ENCODE peak calls at places on chromosomes 5 and 9, in six cellular contexts. One of them, this sample, is unnamed.

GRCh38 chr9:110582156-110582555 is 2.6 kb upstream of the SVEP1 start:
- DNase-seq in BJ: no peak
- DNase-seq in CD8-positive, alpha-beta memory T cell: no peak
- DNase-seq in NCI-H345: no peak
- DNase-seq in hypothalamus: no peak
- DNase-seq in cardiac fibroblast: no peak
- DNase-seq in this sample: no peak

GRCh38 chr9:122453677-122454135 is 24.0 kb downstream of the OR1J1 start:
- DNase-seq in BJ: no peak
- DNase-seq in CD8-positive, alpha-beta memory T cell: no peak
- DNase-seq in NCI-H345: no peak
- DNase-seq in hypothalamus: no peak
- DNase-seq in cardiac fibroblast: peak; percentile 12
- DNase-seq in this sample: no peak

GRCh38 chr5:168612996-168613395 is 33.8 kb upstream of the PANK3 start:
- DNase-seq in BJ: no peak
- DNase-seq in CD8-positive, alpha-beta memory T cell: peak; percentile 39
- DNase-seq in NCI-H345: no peak
- DNase-seq in hypothalamus: no peak
- DNase-seq in cardiac fibroblast: no peak
- DNase-seq in this sample: no peak

GRCh38 chr5:96381526-96381925 is 51.5 kb downstream of the PCSK1 start:
- DNase-seq in BJ: no peak
- DNase-seq in CD8-positive, alpha-beta memory T cell: no peak
- DNase-seq in NCI-H345: peak; percentile 66
- DNase-seq in hypothalamus: no peak
- DNase-seq in cardiac fibroblast: no peak
- DNase-seq in this sample: no peak

GRCh38 chr5:14156611-14157493 is 13.7 kb downstream of the TRIO start:
- DNase-seq in BJ: peak; percentile 85
- DNase-seq in CD8-positive, alpha-beta memory T cell: no peak
- DNase-seq in NCI-H345: no peak
- DNase-seq in hypothalamus: no peak
- DNase-seq in cardiac fibroblast: peak; percentile 92
- DNase-seq in this sample: peak; percentile 78

GRCh38 chr5:137648361-137648760 is 87.5 kb downstream of the KLHL3 start:
- DNase-seq in BJ: no peak
- DNase-seq in CD8-positive, alpha-beta memory T cell: no peak
- DNase-seq in NCI-H345: no peak
- DNase-seq in hypothalamus: no peak
- DNase-seq in cardiac fibroblast: no peak
- DNase-seq in this sample: no peak

GRCh38 chr5:59222687-59223511 is 640.0 kb downstream of the RAB3C start:
- DNase-seq in BJ: no peak
- DNase-seq in CD8-positive, alpha-beta memory T cell: no peak
- DNase-seq in NCI-H345: no peak
- DNase-seq in hypothalamus: no peak
- DNase-seq in cardiac fibroblast: no peak
- DNase-seq in this sample: no peak

GRCh38 chr9:120478208-120478607 is 101.8 kb downstream of the CDK5RAP2 start:
- DNase-seq in BJ: no peak
- DNase-seq in CD8-positive, alpha-beta memory T cell: no peak
- DNase-seq in NCI-H345: no peak
- DNase-seq in hypothalamus: no peak
- DNase-seq in cardiac fibroblast: peak; percentile 79
- DNase-seq in this sample: no peak

GRCh38 chr9:93948456-93949072 is 6.6 kb downstream of the BARX1 start:
- DNase-seq in BJ: no peak
- DNase-seq in CD8-positive, alpha-beta memory T cell: no peak
- DNase-seq in NCI-H345: no peak
- DNase-seq in hypothalamus: no peak
- DNase-seq in cardiac fibroblast: no peak
- DNase-seq in this sample: no peak

GRCh38 chr5:103110403-103110802 is 9.5 kb downstream of the GIN1 start:
- DNase-seq in BJ: no peak
- DNase-seq in CD8-positive, alpha-beta memory T cell: no peak
- DNase-seq in NCI-H345: no peak
- DNase-seq in hypothalamus: no peak
- DNase-seq in cardiac fibroblast: no peak
- DNase-seq in this sample: no peak

GRCh38 chr9:7115606-7116005 is 357.8 kb downstream of the KDM4C start:
- DNase-seq in BJ: no peak
- DNase-seq in CD8-positive, alpha-beta memory T cell: no peak
- DNase-seq in NCI-H345: no peak
- DNase-seq in hypothalamus: no peak
- DNase-seq in cardiac fibroblast: peak; percentile 14
- DNase-seq in this sample: no peak

GRCh38 chr9:26856413-26857032 is 36.1 kb downstream of the CAAP1 start:
- DNase-seq in BJ: no peak
- DNase-seq in CD8-positive, alpha-beta memory T cell: no peak
- DNase-seq in NCI-H345: peak; percentile 3
- DNase-seq in hypothalamus: no peak
- DNase-seq in cardiac fibroblast: peak; percentile 59
- DNase-seq in this sample: peak; percentile 12

GRCh38 chr5:150283904-150284303 is 5.7 kb downstream of the CAMK2A start:
- DNase-seq in BJ: no peak
- DNase-seq in CD8-positive, alpha-beta memory T cell: no peak
- DNase-seq in NCI-H345: no peak
- DNase-seq in hypothalamus: no peak
- DNase-seq in cardiac fibroblast: no peak
- DNase-seq in this sample: no peak

GRCh38 chr9:12748016-12748415 is 26.8 kb upstream of the LURAP1L start:
- DNase-seq in BJ: no peak
- DNase-seq in CD8-positive, alpha-beta memory T cell: no peak
- DNase-seq in NCI-H345: no peak
- DNase-seq in hypothalamus: no peak
- DNase-seq in cardiac fibroblast: peak; percentile 52
- DNase-seq in this sample: peak; percentile 14

GRCh38 chr5:15615859-15616258 is 115.9 kb downstream of the FBXL7 start:
- DNase-seq in BJ: peak; percentile 35
- DNase-seq in CD8-positive, alpha-beta memory T cell: no peak
- DNase-seq in NCI-H345: no peak
- DNase-seq in hypothalamus: no peak
- DNase-seq in cardiac fibroblast: no peak
- DNase-seq in this sample: peak; percentile 38

GRCh38 chr5:97728920-97729319 is 545.9 kb upstream of the RIOK2 start:
- DNase-seq in BJ: no peak
- DNase-seq in CD8-positive, alpha-beta memory T cell: no peak
- DNase-seq in NCI-H345: no peak
- DNase-seq in hypothalamus: no peak
- DNase-seq in cardiac fibroblast: no peak
- DNase-seq in this sample: no peak

GRCh38 chr5:80973027-80973426 is 12.9 kb downstream of the RASGRF2 start:
- DNase-seq in BJ: no peak
- DNase-seq in CD8-positive, alpha-beta memory T cell: peak; percentile 46
- DNase-seq in NCI-H345: no peak
- DNase-seq in hypothalamus: no peak
- DNase-seq in cardiac fibroblast: no peak
- DNase-seq in this sample: no peak

GRCh38 chr5:98656106-98656795 is 117.2 kb upstream of the RGMB start:
- DNase-seq in BJ: no peak
- DNase-seq in CD8-positive, alpha-beta memory T cell: no peak
- DNase-seq in NCI-H345: peak; percentile 0
- DNase-seq in hypothalamus: no peak
- DNase-seq in cardiac fibroblast: no peak
- DNase-seq in this sample: no peak

GRCh38 chr9:75866273-75866871 is 24.1 kb upstream of the PCSK5 start:
- DNase-seq in BJ: no peak
- DNase-seq in CD8-positive, alpha-beta memory T cell: peak; percentile 39
- DNase-seq in NCI-H345: peak; percentile 70
- DNase-seq in hypothalamus: no peak
- DNase-seq in cardiac fibroblast: peak; percentile 67
- DNase-seq in this sample: peak; percentile 18

GRCh38 chr5:151589878-151590570 is 1.1 kb downstream of the FAT2 start:
- DNase-seq in BJ: no peak
- DNase-seq in CD8-positive, alpha-beta memory T cell: no peak
- DNase-seq in NCI-H345: no peak
- DNase-seq in hypothalamus: no peak
- DNase-seq in cardiac fibroblast: no peak
- DNase-seq in this sample: no peak

GRCh38 chr5:140219068-140219971 is 44.3 kb downstream of the CYSTM1 start:
- DNase-seq in BJ: no peak
- DNase-seq in CD8-positive, alpha-beta memory T cell: no peak
- DNase-seq in NCI-H345: no peak
- DNase-seq in hypothalamus: no peak
- DNase-seq in cardiac fibroblast: peak; percentile 33
- DNase-seq in this sample: no peak

GRCh38 chr9:34644766-34645314 is 1.6 kb upstream of the GALT start:
- DNase-seq in BJ: no peak
- DNase-seq in CD8-positive, alpha-beta memory T cell: no peak
- DNase-seq in NCI-H345: no peak
- DNase-seq in hypothalamus: no peak
- DNase-seq in cardiac fibroblast: no peak
- DNase-seq in this sample: no peak

GRCh38 chr5:142869883-142870282 is 99.7 kb downstream of the ARHGAP26 start:
- DNase-seq in BJ: no peak
- DNase-seq in CD8-positive, alpha-beta memory T cell: no peak
- DNase-seq in NCI-H345: peak; percentile 43
- DNase-seq in hypothalamus: no peak
- DNase-seq in cardiac fibroblast: no peak
- DNase-seq in this sample: no peak

GRCh38 chr5:110496276-110496675 is 230.2 kb downstream of the TMEM232 start:
- DNase-seq in BJ: no peak
- DNase-seq in CD8-positive, alpha-beta memory T cell: no peak
- DNase-seq in NCI-H345: no peak
- DNase-seq in hypothalamus: no peak
- DNase-seq in cardiac fibroblast: no peak
- DNase-seq in this sample: no peak

GRCh38 chr9:104121022-104121421 is 26.9 kb downstream of the SMC2 start:
- DNase-seq in BJ: no peak
- DNase-seq in CD8-positive, alpha-beta memory T cell: no peak
- DNase-seq in NCI-H345: no peak
- DNase-seq in hypothalamus: no peak
- DNase-seq in cardiac fibroblast: no peak
- DNase-seq in this sample: no peak

GRCh38 chr5:173823721-173824567 is 64.2 kb upstream of the CPEB4 start:
- DNase-seq in BJ: peak; percentile 84
- DNase-seq in CD8-positive, alpha-beta memory T cell: no peak
- DNase-seq in NCI-H345: no peak
- DNase-seq in hypothalamus: no peak
- DNase-seq in cardiac fibroblast: peak; percentile 90
- DNase-seq in this sample: peak; percentile 83